ENCODE peak calls at places on chromosome 10, in five cellular contexts. X, U, M, K and A are unnamed samples.

GRCh38 chr10:29119374-29119773 is 169.5 kb upstream of the LYZL1 start:
- DNase-seq in U (no peak), M (peak), K (peak), X (peak), A (peak)

GRCh38 chr10:69332278-69333010 is 54.1 kb downstream of the HK1 start:
- DNase-seq in K (no peak), U (no peak), M (no peak), X (peak), A (peak)

GRCh38 chr10:24259365-24260125 is 50.6 kb downstream of the KIAA1217 start:
- DNase-seq in X (peak), M (no peak), K (no peak), U (no peak), A (no peak)

GRCh38 chr10:71206911-71207310 is 5.5 kb upstream of the UNC5B start:
- DNase-seq in K (no peak), X (no peak), M (no peak), U (no peak), A (no peak)

GRCh38 chr10:119478111-119479047 is 64.1 kb downstream of the RGS10 start:
- DNase-seq in M (no peak), K (no peak), X (no peak), U (no peak), A (no peak)

GRCh38 chr10:50788951-50789904 is 49.5 kb downstream of the ASAH2B start:
- DNase-seq in M (peak), K (no peak), X (peak), U (peak), A (peak)

GRCh38 chr10:17445400-17445998 is 8.9 kb downstream of the ST8SIA6 start:
- DNase-seq in X (peak), U (no peak), M (peak), K (no peak), A (no peak)

GRCh38 chr10:24241536-24241935 is 32.6 kb downstream of the KIAA1217 start:
- DNase-seq in M (no peak), X (no peak), U (no peak), K (no peak), A (no peak)

GRCh38 chr10:34906021-34906965 is 91.2 kb upstream of the PARD3 start:
- DNase-seq in X (peak), M (peak), U (peak), K (peak), A (no peak)

GRCh38 chr10:6067457-6067856 is 5.3 kb upstream of the IL2RA start:
- DNase-seq in X (no peak), K (no peak), M (no peak), U (no peak), A (no peak)

GRCh38 chr10:79181680-79182079 is 112.9 kb downstream of the ZMIZ1 start:
- DNase-seq in X (no peak), M (no peak), U (no peak), K (no peak), A (no peak)

GRCh38 chr10:20133669-20134189 is 317.5 kb downstream of the PLXDC2 start:
- DNase-seq in U (no peak), M (no peak), X (no peak), K (no peak), A (no peak)

GRCh38 chr10:119051775-119052174 is 22.3 kb downstream of the NANOS1 start:
- DNase-seq in X (no peak), K (no peak), U (no peak), M (no peak), A (no peak)

GRCh38 chr10:9126728-9127127 is 1072.2 kb downstream of the GATA3 start:
- DNase-seq in M (no peak), X (no peak), K (no peak), U (no peak), A (no peak)

GRCh38 chr10:88804083-88804812 is 1.7 kb downstream of the LIPM start:
- DNase-seq in M (peak), K (peak), X (no peak), U (no peak), A (no peak)

GRCh38 chr10:132198381-132199181 is 11.8 kb downstream of the DPYSL4 start:
- DNase-seq in K (no peak), M (no peak), U (no peak), X (no peak), A (no peak)

GRCh38 chr10:88848499-88848898 is 3.1 kb downstream of the ANKRD22 start:
- DNase-seq in X (peak), U (no peak), M (no peak), K (no peak), A (peak)

GRCh38 chr10:8037199-8037801 is 17.2 kb upstream of the GATA3 start:
- DNase-seq in U (peak), M (peak), X (peak), K (no peak), A (no peak)

GRCh38 chr10:123229927-123230630 is 75.9 kb downstream of the BUB3 start:
- DNase-seq in K (no peak), X (peak), U (no peak), M (no peak), A (no peak)

GRCh38 chr10:114577133-114577532 is 80.9 kb downstream of the ABLIM1 start:
- DNase-seq in X (peak), U (no peak), K (no peak), M (peak), A (peak)

GRCh38 chr10:62183442-62183841 is 85.2 kb downstream of the RTKN2 start:
- DNase-seq in K (no peak), X (no peak), U (no peak), M (no peak), A (no peak)

GRCh38 chr10:77823811-77824542 is 102.6 kb downstream of the DLG5 start:
- DNase-seq in K (no peak), X (no peak), U (no peak), M (no peak), A (no peak)

GRCh38 chr10:127398140-127398966 is 150.8 kb upstream of the NPS start:
- DNase-seq in X (no peak), M (peak), U (peak), K (no peak), A (peak)

GRCh38 chr10:3095373-3096139 is 28.2 kb downstream of the PFKP start:
- DNase-seq in M (peak), X (peak), K (no peak), U (no peak), A (peak)

GRCh38 chr10:30557884-30558283 is 71.7 kb downstream of the LYZL2 start:
- DNase-seq in K (no peak), U (no peak), M (peak), X (peak), A (peak)

GRCh38 chr10:69362471-69362954 is 54.2 kb downstream of the TACR2 start:
- DNase-seq in M (no peak), U (no peak), K (no peak), X (no peak), A (peak)

GRCh38 chr10:101569465-101569837 is 18.6 kb downstream of the POLL start:
- DNase-seq in M (peak), K (no peak), U (no peak), X (no peak), A (no peak)

GRCh38 chr10:7853226-7853891 is 35.1 kb downstream of the TAF3 start:
- DNase-seq in K (no peak), X (peak), U (no peak), M (no peak), A (no peak)

GRCh38 chr10:73591935-73592699 is 975 bp upstream of the USP54 start:
- DNase-seq in X (peak), K (peak), M (peak), U (peak), A (peak)

GRCh38 chr10:113357688-113358306 is 195.1 kb upstream of the HABP2 start:
- DNase-seq in K (no peak), M (peak), U (peak), X (no peak), A (no peak)

GRCh38 chr10:56823849-56824248 is 462.8 kb upstream of the ZWINT start:
- DNase-seq in U (peak), X (peak), K (no peak), M (peak), A (peak)

GRCh38 chr10:50417906-50418697 is 166.8 kb upstream of the ASAH2 start:
- DNase-seq in M (peak), U (peak), X (peak), K (peak), A (peak)

GRCh38 chr10:30803058-30803457 is 173.5 kb upstream of the LYZL2 start:
- DNase-seq in K (no peak), X (no peak), M (no peak), U (no peak), A (no peak)

GRCh38 chr10:28906011-28906411 is 228.7 kb downstream of the BAMBI start:
- DNase-seq in K (no peak), X (peak), M (no peak), U (no peak), A (no peak)

GRCh38 chr10:102113956-102114857 is 6.0 kb downstream of the LDB1 start:
- DNase-seq in K (peak), U (no peak), M (peak), X (no peak), A (peak)

DNA sequence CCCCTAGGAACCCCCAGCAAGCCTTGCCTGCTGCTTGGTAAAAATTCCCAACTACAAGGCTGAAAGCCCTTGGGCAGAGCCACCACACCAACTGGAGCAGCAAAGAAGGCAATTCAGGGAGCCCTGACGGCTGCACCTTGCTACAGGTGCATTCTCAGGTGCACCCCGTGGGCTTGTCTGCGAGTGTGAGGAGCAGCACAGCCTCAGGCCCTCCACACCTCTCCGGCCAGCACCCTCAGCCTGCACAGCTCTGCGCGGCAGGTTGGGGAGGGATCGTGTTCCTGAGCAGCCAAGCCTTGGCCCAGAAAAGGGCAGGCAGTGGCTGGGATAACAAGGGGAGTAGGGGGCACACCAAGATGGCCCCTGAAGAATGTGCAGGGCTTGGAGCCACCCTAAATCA is 104.1 kb downstream of the FAM53B start:
- DNase-seq in M (no peak), U (no peak), X (no peak), K (no peak), A (no peak)
- H4K8ac ChIP-seq in M (no peak), U (no peak), X (no peak), K (no peak), A (no peak)

GRCh38 chr10:103936022-103936421 is 18.0 kb upstream of the STN1 start:
- DNase-seq in K (no peak), M (no peak), X (no peak), U (no peak), A (no peak)

GRCh38 chr10:103933557-103934121 is 15.7 kb upstream of the STN1 start:
- DNase-seq in K (no peak), X (no peak), U (no peak), M (no peak), A (no peak)

GRCh38 chr10:103931603-103932002 is 13.6 kb upstream of the STN1 start:
- DNase-seq in K (no peak), X (peak), U (no peak), M (no peak), A (no peak)

GRCh38 chr10:103932996-103933395 is 15.0 kb upstream of the STN1 start:
- DNase-seq in M (no peak), U (no peak), K (no peak), X (no peak), A (no peak)

GRCh38 chr10:103934308-103934707 is 16.3 kb upstream of the STN1 start:
- DNase-seq in M (no peak), X (no peak), U (no peak), K (no peak), A (no peak)
- H4K8ac ChIP-seq in M (no peak), X (no peak), U (no peak), K (no peak), A (no peak)

GRCh38 chr10:10824611-10825148 is 193.0 kb upstream of the CELF2 start:
- DNase-seq in U (no peak), K (no peak), X (no peak), M (no peak), A (peak)
- H4K8ac ChIP-seq in U (no peak), K (no peak), X (no peak), M (no peak), A (no peak)

GRCh38 chr10:97608991-97609561 is 19.6 kb downstream of the C10orf62 start:
- DNase-seq in U (no peak), K (no peak), M (no peak), X (no peak), A (no peak)
- H4K8ac ChIP-seq in U (no peak), K (no peak), M (no peak), X (no peak), A (no peak)

GRCh38 chr10:667602-668143 is 21.8 kb downstream of the DIP2C start:
- DNase-seq in K (no peak), U (no peak), X (no peak), M (no peak), A (no peak)

GRCh38 chr10:664893-665292 is 24.6 kb downstream of the DIP2C start:
- DNase-seq in X (no peak), M (no peak), K (no peak), U (no peak), A (no peak)

GRCh38 chr10:667096-667495 is 22.4 kb downstream of the DIP2C start:
- DNase-seq in M (no peak), X (no peak), U (no peak), K (no peak), A (no peak)

GRCh38 chr10:665579-666091 is 23.8 kb downstream of the DIP2C start:
- DNase-seq in X (no peak), M (no peak), K (no peak), U (no peak), A (no peak)

DNA sequence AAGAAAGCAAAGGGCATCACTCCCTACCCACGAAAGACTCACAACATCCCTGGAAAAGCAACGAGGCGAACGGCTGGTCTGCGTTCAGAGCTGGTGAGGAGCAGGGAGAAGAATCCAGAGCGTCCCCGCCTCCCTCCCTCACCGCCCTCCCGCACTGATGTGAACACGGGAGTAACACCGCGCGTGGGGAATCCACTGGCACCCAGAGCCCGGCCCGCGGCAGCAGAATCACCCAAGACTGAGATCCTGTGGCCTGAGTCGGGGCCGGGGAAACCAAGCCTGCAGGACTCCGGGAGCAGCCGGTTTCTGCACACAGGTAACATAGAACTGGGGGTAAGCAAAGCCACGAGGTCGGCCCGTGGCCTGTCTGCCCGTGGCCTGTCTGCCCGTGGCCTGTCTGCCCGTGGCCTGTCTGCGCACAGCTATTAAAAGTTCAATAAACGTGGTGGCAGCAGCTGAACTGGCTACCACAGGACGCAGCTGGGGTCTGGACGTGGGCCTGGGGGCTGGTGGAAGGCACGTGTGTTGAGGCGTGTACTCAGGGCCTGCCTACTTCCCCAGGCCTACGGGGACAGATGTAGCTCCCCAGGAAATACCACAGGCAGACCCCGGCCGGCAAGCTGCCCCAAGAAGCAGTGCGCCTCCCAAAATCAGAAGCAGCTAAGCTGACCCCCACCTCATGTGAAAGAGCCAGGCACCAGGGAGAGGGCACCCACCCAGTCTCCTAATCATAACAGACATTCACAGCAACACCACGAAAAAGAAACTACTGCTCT is 23.0 kb downstream of the DIP2C start:
- DNase-seq in M (no peak), U (no peak), X (no peak), K (no peak), A (no peak)
- H4K8ac ChIP-seq in M (no peak), U (no peak), X (no peak), K (no peak), A (no peak)

GRCh38 chr10:15169555-15170407 is 1.3 kb upstream of the NMT2 start:
- DNase-seq in M (no peak), X (no peak), U (no peak), K (no peak), A (peak)
- H4K8ac ChIP-seq in M (no peak), X (peak), U (no peak), K (no peak), A (peak)

GRCh38 chr10:91220194-91220953 is at the start of gene PCGF5:
- DNase-seq in K (peak), X (peak), M (peak), U (peak), A (peak)
- H4K8ac ChIP-seq in K (no peak), X (no peak), M (no peak), U (no peak), A (peak)

DNA sequence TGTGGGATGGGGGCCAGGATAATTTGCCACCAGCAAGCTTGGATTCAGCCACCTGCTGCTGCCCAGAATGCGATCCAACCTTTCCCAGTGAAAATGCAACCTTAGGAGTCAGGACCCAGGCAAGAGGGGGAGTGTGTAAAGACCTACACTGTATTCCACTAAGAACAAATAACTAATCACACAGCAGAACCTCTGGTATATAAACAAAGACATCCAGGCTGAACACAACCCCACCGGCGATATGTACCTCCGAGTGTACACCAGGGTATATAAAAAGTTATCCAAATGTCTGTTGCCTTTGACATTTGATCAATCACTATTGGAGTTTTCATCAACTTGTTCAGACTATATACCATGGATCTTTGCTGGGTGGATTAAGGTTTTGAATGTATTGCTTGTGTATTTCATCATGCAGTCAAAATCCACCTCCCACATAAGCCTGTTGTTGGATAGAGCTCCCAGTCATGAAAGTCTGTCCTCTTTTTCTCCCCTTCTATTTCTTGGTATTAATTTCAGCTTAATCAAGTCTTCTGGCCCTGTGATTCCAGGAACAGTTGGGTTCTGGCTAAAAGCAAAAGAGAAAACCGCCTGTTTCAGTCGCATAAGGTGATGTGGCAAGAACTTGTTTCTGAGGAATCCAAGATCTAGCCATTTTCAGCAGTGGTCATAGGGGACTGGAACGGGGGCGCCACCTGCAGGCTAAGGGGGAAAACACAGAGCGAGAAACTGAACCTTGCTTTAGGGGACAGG is 290.7 kb downstream of the CCDC3 start:
- DNase-seq in U (peak), X (peak), M (peak), K (peak), A (peak)
- H4K8ac ChIP-seq in U (no peak), X (no peak), M (no peak), K (no peak), A (peak)

GRCh38 chr10:76191371-76191770 is 759.9 kb downstream of the LRMDA start:
- DNase-seq in X (peak), K (no peak), U (no peak), M (peak), A (no peak)
- H4K8ac ChIP-seq in X (no peak), K (no peak), U (no peak), M (no peak), A (no peak)

GRCh38 chr10:43371418-43371817 is at the start of gene FXYD4:
- DNase-seq in K (no peak), M (no peak), U (no peak), X (peak), A (no peak)
- H4K8ac ChIP-seq in K (no peak), M (no peak), U (peak), X (no peak), A (no peak)